ENCODE peak calls at places on chromosome X, in seven cellular contexts. R, K, J, P, Q, G and D are unnamed samples. For H3K4me1, the result is how much of the 10 kb centered on the place peaks cover.

GRCh38 chrX:152641996-152642395 is 4.3 kb downstream of the GABRQ start:
- DNase-seq in K (no peak), G (no peak), Q (peak), R (no peak), J (no peak), P (no peak), D (no peak)

GRCh38 chrX:53321216-53321942 is 40.0 kb upstream of the IQSEC2 start:
- DNase-seq in Q (no peak), K (no peak), J (no peak), R (no peak), G (peak), P (peak), D (no peak)

GRCh38 chrX:10525381-10525780 is 95.0 kb downstream of the MID1 start:
- DNase-seq in K (no peak), R (no peak), J (no peak), P (no peak), Q (no peak), G (no peak), D (no peak)

GRCh38 chrX:28391528-28391927 is 195.7 kb upstream of the IL1RAPL1 start:
- DNase-seq in R (no peak), J (no peak), K (no peak), P (no peak), Q (no peak), G (no peak), D (no peak)

GRCh38 chrX:48714573-48714972 is 18.0 kb downstream of the SUV39H1 start:
- DNase-seq in Q (no peak), P (no peak), R (no peak), K (no peak), G (no peak), J (no peak), D (peak)

GRCh38 chrX:30364229-30364628 is 55.0 kb upstream of the NR0B1 start:
- DNase-seq in R (no peak), G (peak), P (no peak), J (no peak), Q (no peak), K (no peak), D (no peak)

GRCh38 chrX:23819385-23820234 is 36.6 kb downstream of the SAT1 start:
- DNase-seq in K (no peak), R (no peak), Q (no peak), G (no peak), J (no peak), P (no peak), D (no peak)

GRCh38 chrX:133437356-133437755 is 22.1 kb upstream of the GPC4 start:
- DNase-seq in K (no peak), P (no peak), R (no peak), G (no peak), J (no peak), Q (no peak), D (no peak)

GRCh38 chrX:155718964-155719586 is 106.3 kb upstream of the TMLHE start:
- DNase-seq in K (peak), P (no peak), G (no peak), Q (no peak), R (no peak), J (no peak), D (no peak)

GRCh38 chrX:111100191-111100590 is 4.2 kb downstream of the PAK3 start:
- DNase-seq in J (peak), K (peak), P (no peak), G (peak), Q (peak), R (no peak), D (no peak)

GRCh38 chrX:150409486-150409885 is 46.4 kb downstream of the MAMLD1 start:
- DNase-seq in P (no peak), K (no peak), J (no peak), R (no peak), G (no peak), Q (no peak), D (no peak)

GRCh38 chrX:146907391-146908240 is 93.1 kb upstream of the CXorf51A start:
- DNase-seq in G (no peak), K (no peak), P (no peak), Q (peak), R (no peak), J (no peak), D (no peak)

GRCh38 chrX:96314974-96315373 is 369.7 kb upstream of the DIAPH2 start:
- DNase-seq in R (no peak), J (no peak), K (peak), P (no peak), Q (no peak), G (no peak), D (no peak)

GRCh38 chrX:40470830-40471429 is 109.8 kb upstream of the ATP6AP2 start:
- DNase-seq in J (no peak), P (no peak), K (no peak), R (no peak), Q (peak), G (no peak), D (no peak)

GRCh38 chrX:52346462-52347165 is 22.2 kb upstream of the XAGE2 start:
- DNase-seq in K (peak), R (no peak), Q (peak), P (no peak), J (no peak), G (no peak), D (no peak)

GRCh38 chrX:8233091-8233490 is 62.0 kb upstream of the VCX2 start:
- DNase-seq in G (no peak), K (no peak), J (no peak), P (no peak), Q (no peak), R (no peak), D (no peak)

GRCh38 chrX:45497290-45497689 is 296.6 kb upstream of the DIPK2B start:
- DNase-seq in R (no peak), Q (no peak), G (no peak), J (no peak), P (no peak), K (peak), D (no peak)

GRCh38 chrX:70504772-70505450 is 60.3 kb downstream of the DLG3 start:
- DNase-seq in G (no peak), P (no peak), K (no peak), Q (no peak), R (no peak), J (no peak), D (no peak)

GRCh38 chrX:151966236-151966635 is 8.2 kb downstream of the GABRE start:
- DNase-seq in G (no peak), P (no peak), Q (no peak), R (no peak), K (no peak), J (no peak), D (no peak)

DNA sequence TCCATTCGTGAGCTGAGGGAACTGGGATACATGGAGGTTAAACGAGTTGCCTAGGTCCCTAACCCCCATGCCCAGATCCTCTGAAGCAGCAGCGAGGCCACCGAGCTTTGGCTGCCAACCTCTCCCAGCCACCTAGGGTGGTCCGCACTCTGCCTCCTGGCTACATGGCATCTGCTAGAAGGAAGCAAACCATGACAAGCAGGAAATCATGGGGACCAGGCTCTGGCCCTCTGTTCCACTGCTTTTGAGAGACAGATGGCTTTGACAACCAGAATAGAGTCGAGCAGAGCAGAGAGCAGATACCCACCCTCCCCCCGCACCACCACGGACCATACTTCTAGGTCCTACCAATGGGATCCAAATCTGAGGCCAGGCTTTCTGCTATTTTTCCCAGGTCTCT is 37.5 kb upstream of the NKRF start:
- DNase-seq in R (no peak), P (no peak), Q (no peak), G (no peak), J (no peak), K (no peak), D (no peak)
- H3K4me1 ChIP-seq in R (under half), P (under half), Q (under half), G (under half), J (under half), K (under half), D (under half)

GRCh38 chrX:19670854-19671620 is 155.7 kb upstream of the MAP3K15 start:
- DNase-seq in P (no peak), K (peak), Q (peak), G (no peak), R (no peak), J (no peak), D (no peak)
- H3K4me1 ChIP-seq in P (under half), K (under half), Q (under half), G (under half), R (under half), J (under half), D (under half)

GRCh38 chrX:17550011-17550410 is 175.0 kb downstream of the NHS start:
- DNase-seq in G (no peak), P (no peak), Q (no peak), K (peak), R (no peak), J (no peak), D (no peak)
- H3K4me1 ChIP-seq in G (under half), P (under half), Q (under half), K (half or more), R (under half), J (under half), D (under half)

DNA sequence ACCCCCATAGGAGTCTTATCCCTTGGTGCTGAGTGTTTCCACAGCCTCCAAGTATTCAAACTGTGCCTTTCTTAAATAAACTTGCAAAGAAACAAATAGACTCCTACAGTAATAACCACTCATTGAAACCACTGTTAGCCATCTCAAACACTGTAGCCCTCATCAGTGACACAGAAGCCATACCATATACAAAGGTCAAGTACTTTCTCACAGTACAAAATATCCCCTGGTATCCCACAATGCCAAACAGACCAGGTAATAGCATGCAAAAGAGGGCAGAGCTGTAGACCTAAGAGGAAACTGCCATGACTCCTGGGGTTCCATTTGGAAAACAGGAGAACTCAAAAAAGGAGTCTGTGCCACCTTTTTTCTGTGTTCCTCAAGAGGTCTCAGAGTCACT is 173.8 kb upstream of the PPP1R2C start:
- DNase-seq in G (no peak), P (no peak), Q (no peak), J (no peak), R (no peak), K (no peak), D (no peak)
- H3K4me1 ChIP-seq in G (under half), P (under half), Q (under half), J (under half), R (under half), K (under half), D (half or more)

DNA sequence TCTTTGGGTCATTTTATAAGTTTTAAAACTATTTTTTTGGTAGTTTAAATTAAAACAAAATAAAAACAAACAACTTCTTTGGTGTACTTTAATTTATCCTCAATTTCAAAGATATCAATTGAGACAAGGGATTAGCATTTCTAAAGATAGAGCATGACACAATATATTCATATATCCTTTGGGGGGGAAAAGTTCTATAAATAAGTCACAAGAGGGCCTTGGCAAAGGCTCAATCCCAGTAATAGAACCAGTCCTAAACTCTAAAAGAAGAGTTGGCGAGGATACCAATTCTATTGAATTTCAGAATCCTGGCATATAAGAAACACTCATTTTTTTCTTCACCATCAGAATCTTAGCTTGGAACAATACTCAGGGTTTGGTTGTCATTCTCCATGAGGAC is 89.7 kb downstream of the COL4A6 start:
- DNase-seq in P (no peak), Q (no peak), K (no peak), R (no peak), J (no peak), G (no peak), D (no peak)
- H3K4me1 ChIP-seq in P (under half), Q (under half), K (under half), R (under half), J (under half), G (under half), D (under half)

DNA sequence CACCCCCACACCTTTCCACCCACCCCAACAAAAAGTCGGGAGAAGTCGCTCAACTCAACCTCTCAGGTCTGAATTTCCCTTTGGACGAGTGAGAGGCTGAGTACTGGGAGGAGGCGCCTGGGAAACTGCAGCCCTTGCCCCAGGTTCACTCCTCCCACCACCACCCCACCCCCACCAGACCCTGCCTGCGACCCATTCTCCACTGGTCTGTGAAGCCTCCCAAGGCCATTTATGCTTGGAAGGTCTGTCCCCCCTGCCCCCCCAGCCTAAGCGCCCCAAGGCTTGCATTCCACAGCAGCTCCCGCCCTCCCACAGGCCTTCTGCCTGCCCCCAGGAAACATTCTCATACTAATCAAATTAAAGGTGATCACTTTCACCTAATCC is 27.2 kb downstream of the ELF4 start:
- DNase-seq in P (no peak), G (no peak), R (no peak), Q (peak), K (no peak), J (no peak), D (no peak)
- H3K4me1 ChIP-seq in P (under half), G (under half), R (under half), Q (under half), K (under half), J (under half), D (half or more)

DNA sequence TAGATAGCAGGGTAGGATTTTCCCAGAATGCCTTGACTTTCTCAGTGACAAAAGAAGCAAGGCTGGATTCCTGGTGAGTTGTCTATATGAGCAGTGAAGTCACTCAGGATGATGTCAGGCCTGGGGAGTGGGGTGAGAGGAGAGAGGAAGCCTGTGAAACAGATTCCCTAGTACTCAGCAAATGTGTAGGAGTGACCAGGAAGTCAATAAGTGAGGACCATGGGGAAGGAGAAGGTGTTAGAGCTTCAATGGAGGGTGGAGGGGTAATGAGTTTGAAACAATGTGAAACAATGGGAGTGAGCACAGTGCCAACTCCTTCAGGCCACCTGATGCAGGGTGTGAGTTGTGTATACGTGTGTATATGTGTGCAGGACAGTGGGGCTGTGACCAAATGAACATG is 2.4 kb upstream of the SLC9A6 start:
- DNase-seq in P (no peak), Q (peak), R (no peak), G (no peak), K (no peak), J (no peak), D (no peak)
- H3K4me1 ChIP-seq in P (under half), Q (under half), R (under half), G (under half), K (under half), J (under half), D (under half)

DNA sequence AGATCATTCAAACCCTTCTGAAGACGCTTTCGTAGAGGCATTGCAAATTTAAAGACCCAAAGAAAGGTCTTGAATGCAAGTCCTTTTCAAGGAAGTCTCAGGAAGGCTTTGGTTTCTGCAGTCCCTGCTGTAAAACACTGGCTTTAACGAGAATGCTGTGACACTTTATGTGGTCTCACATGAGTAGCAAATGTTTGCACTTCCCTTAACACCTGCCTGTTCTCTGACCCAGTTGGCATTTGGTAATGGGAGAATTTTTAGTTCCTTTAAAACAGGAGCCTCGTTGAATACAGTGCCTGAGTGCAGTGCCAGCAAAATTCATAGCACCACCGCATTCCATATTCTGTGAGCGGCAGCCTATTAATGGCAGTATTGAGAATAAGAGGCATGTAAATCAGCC is 330.5 kb upstream of the PRKX start:
- DNase-seq in J (no peak), Q (no peak), K (no peak), P (no peak), G (no peak), R (no peak), D (no peak)
- H3K4me1 ChIP-seq in J (under half), Q (under half), K (under half), P (under half), G (under half), R (under half), D (under half)